ENCODE peak calls at places on chromosomes 7 and 10, in four cellular contexts. U is aorta, H is uterus, G is pancreas. D is an unnamed sample.
A peak's percentile ranks its signal among the peaks of the same experiment; 100 is the strongest.

GRCh38 chr10:123148414-123149161 is 652 bp downstream of the HMX2 start:
- DNase-seq in U (peak; percentile 67), H (no peak), G (no peak), D (no peak)

GRCh38 chr7:35399840-35400239 is 145.9 kb upstream of the TBX20 start:
- DNase-seq in U (no peak), H (no peak), G (no peak), D (no peak)

GRCh38 chr7:17371656-17372524 is 73.4 kb downstream of the AHR start:
- DNase-seq in U (no peak), H (no peak), G (no peak), D (peak; percentile 69)

GRCh38 chr7:38169862-38170261 is 8.2 kb upstream of the STARD3NL start:
- DNase-seq in U (peak; percentile 75), H (no peak), G (no peak), D (peak; percentile 55)

GRCh38 chr10:22713853-22714523 is 390 bp downstream of the PIP4K2A start:
- DNase-seq in U (peak; percentile 82), H (no peak), G (peak; percentile 13), D (no peak)

GRCh38 chr7:155694846-155695245 is 50.4 kb downstream of the RBM33 start:
- DNase-seq in U (no peak), H (no peak), G (no peak), D (no peak)

GRCh38 chr10:103828587-103829186 is 26.7 kb downstream of the SH3PXD2A start:
- DNase-seq in U (no peak), H (no peak), G (no peak), D (no peak)

GRCh38 chr7:116153050-116153449 is 57.3 kb upstream of the TES start:
- DNase-seq in U (no peak), H (no peak), G (no peak), D (no peak)

GRCh38 chr10:6219494-6219836 is 16.7 kb downstream of the PFKFB3 start:
- DNase-seq in U (peak; percentile 51), H (no peak), G (no peak), D (no peak)

GRCh38 chr7:6505685-6506559 is 45.3 kb downstream of the GRID2IP start:
- DNase-seq in U (no peak), H (no peak), G (no peak), D (no peak)

GRCh38 chr7:131564640-131565039 is 8.2 kb upstream of the PODXL start:
- DNase-seq in U (no peak), H (no peak), G (no peak), D (no peak)

GRCh38 chr10:76080991-76081390 is 649.6 kb downstream of the LRMDA start:
- DNase-seq in U (no peak), H (no peak), G (no peak), D (no peak)

GRCh38 chr7:29797112-29797944 is 9.0 kb upstream of the WIPF3 start:
- DNase-seq in U (no peak), H (no peak), G (no peak), D (no peak)

GRCh38 chr10:110901954-110902819 is 16.8 kb downstream of the BBIP1 start:
- DNase-seq in U (no peak), H (peak; percentile 55), G (no peak), D (peak; percentile 64)

GRCh38 chr10:12387561-12388210 is 38.3 kb downstream of the CAMK1D start:
- DNase-seq in U (peak; percentile 56), H (no peak), G (no peak), D (no peak)

GRCh38 chr10:121975295-121976086 is 474 bp upstream of the NSMCE4A start:
- DNase-seq in U (no peak), H (no peak), G (no peak), D (no peak)

GRCh38 chr7:67636363-67637355 is 640.0 kb downstream of the TYW1 start:
- DNase-seq in U (no peak), H (no peak), G (no peak), D (no peak)

GRCh38 chr7:102322202-102322715 is 34.0 kb downstream of the SPDYE6 start:
- DNase-seq in U (no peak), H (no peak), G (no peak), D (no peak)

GRCh38 chr10:62594093-62594520 is 210.4 kb upstream of the ADO start:
- DNase-seq in U (peak; percentile 81), H (no peak), G (peak; percentile 18), D (no peak)

GRCh38 chr10:47409866-47410256 is 25.8 kb upstream of the ZNF488 start:
- DNase-seq in U (no peak), H (no peak), G (no peak), D (no peak)

GRCh38 chr7:27101188-27101905 is 1.1 kb downstream of the HOXA2 start:
- DNase-seq in U (no peak), H (no peak), G (no peak), D (no peak)

GRCh38 chr7:155344618-155345433 is 47.1 kb downstream of the INSIG1 start:
- DNase-seq in U (peak; percentile 93), H (peak; percentile 66), G (peak; percentile 71), D (no peak)

GRCh38 chr7:114426824-114427223 is 12.2 kb downstream of the FOXP2 start:
- DNase-seq in U (no peak), H (no peak), G (no peak), D (no peak)

GRCh38 chr7:47653550-47654351 is 71.8 kb upstream of the TNS3 start:
- DNase-seq in U (no peak), H (no peak), G (no peak), D (no peak)

GRCh38 chr7:21330462-21331178 is 97.3 kb upstream of the SP4 start:
- DNase-seq in U (peak; percentile 68), H (no peak), G (no peak), D (no peak)

GRCh38 chr7:64541438-64542359 is 21.2 kb downstream of the ZNF680 start:
- DNase-seq in U (peak; percentile 81), H (no peak), G (no peak), D (no peak)

GRCh38 chr10:89119651-89120050 is 87.5 kb downstream of the CH25H start:
- DNase-seq in U (no peak), H (no peak), G (no peak), D (no peak)

GRCh38 chr10:89118091-89118490 is 89.0 kb downstream of the CH25H start:
- DNase-seq in U (no peak), H (no peak), G (no peak), D (peak; percentile 88)

GRCh38 chr10:89120931-89121907 is 85.9 kb downstream of the CH25H start:
- DNase-seq in U (no peak), H (no peak), G (no peak), D (no peak)

DNA sequence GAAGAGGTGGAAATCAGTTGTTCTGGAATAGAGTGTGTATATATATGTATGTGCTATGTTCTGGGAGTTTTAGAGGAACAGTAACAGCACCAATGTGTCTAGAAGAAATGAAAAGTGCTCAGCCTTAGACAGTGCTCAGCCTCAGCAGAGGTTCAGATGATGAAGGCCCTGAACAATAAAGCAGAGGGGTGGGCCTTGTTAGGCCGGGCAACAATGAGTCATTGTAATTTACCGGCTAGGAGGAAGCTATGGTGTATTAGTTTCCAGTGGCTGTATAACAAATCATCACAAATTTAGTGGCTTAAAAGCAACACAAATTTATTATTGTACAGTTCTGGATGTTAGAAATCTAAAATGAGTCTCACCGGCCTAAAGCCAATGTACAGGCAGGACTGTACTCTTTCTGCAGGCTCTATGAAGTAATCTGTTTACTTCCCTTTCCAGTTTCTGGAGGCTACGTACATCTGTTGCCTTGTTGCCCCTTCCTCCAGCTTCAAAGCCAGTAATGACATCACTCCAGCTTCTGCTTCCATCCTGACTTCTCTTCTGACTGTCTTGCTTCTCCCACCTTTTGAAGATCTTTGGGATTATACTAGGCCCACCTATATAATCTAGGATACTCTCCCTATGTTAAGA is 84.6 kb downstream of the CH25H start:
- DNase-seq in U (no peak), H (no peak), G (no peak), D (no peak)
- H3K27ac ChIP-seq in U (no peak overlapping the region), H (no peak overlapping the region), G (no peak overlapping the region), D (no peak overlapping the region)

DNA sequence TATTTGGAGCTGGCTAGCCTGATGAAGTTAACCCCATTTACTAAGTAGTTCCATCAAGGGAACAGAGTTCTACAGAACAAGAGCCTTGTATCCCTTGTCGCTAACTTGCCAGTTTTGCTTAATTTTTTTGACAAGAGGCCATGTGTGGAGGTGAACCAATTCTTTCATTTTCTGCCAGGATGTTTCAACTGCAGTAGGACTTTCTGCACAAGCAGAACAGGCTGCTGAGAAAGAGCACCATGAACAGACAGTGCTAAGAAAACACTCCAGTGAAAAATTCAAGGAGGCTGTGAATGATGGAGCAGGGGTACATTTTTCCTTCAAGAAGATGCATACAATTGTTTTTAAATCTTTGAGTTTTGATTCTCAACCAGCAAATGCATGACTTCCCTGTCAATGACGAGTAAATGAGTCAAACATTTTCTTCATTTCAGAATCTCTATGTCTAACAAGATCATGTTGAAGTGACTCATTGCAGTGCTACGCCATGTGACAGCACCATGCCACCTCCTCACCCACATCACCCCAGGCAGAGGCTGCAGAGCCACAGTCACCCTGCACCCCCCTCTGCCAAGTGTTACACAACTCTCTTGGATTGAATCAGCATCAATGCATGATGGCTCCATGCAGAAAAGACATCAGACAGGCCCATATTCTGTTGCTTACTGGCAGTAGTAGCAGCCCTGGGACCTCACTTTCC is 193.1 kb downstream of the COBL start:
- DNase-seq in U (no peak), H (no peak), G (no peak), D (peak; percentile 95)
- H3K27ac ChIP-seq in U (no peak overlapping the region), H (no peak overlapping the region), G (no peak overlapping the region), D (peak overlapping the region; percentile 24)

GRCh38 chr7:150322833-150323681 is at the start of the genes ACTR3C and LRRC61:
- DNase-seq in U (no peak), H (peak; percentile 44), G (peak; percentile 70), D (no peak)
- H3K27ac ChIP-seq in U (no peak within 1 kb of the TSS), H (peak within 1 kb of the TSS; percentile 86), G (peak within 1 kb of the TSS; percentile 99), D (peak within 1 kb of the TSS; percentile 81)

GRCh38 chr7:33632840-33633239 is 272.5 kb upstream of the BMPER start:
- DNase-seq in U (no peak), H (no peak), G (no peak), D (no peak)

GRCh38 chr7:33639552-33640197 is 265.7 kb upstream of the BMPER start:
- DNase-seq in U (no peak), H (no peak), G (no peak), D (no peak)

GRCh38 chr7:33640732-33641131 is 264.6 kb upstream of the BMPER start:
- DNase-seq in U (no peak), H (no peak), G (no peak), D (no peak)

GRCh38 chr7:33632322-33632721 is 273.0 kb upstream of the BMPER start:
- DNase-seq in U (no peak), H (no peak), G (no peak), D (no peak)

DNA sequence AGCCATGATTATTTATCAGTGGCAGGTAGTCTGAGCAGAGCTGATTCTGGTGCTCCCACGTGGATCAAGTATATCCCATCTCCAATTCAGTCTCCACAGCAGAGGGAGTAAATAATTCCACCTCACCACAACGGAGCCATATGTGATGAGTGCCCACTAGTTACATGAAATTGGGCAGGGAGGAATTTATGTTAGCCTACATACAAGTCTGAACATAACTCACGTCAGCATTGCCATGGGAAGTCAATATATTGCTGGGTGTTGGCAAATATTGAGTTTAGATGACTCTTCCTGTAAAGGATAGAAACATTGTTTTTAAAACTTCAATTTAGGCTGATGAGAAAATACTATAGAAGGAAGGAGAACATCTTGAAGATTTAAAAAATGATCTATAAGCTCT is 269.0 kb upstream of the BMPER start:
- DNase-seq in U (no peak), H (no peak), G (no peak), D (peak; percentile 10)
- H3K27ac ChIP-seq in U (no peak overlapping the region), H (no peak overlapping the region), G (no peak overlapping the region), D (no peak overlapping the region)